ENCODE peak calls at places on chromosome 16, in four cellular contexts. O, L, N and J are unnamed samples.
A peak's percentile ranks its signal among the peaks of the same experiment; 100 is the strongest.

GRCh38 chr16:87017388-87018012 is 299.7 kb downstream of the C16orf95 start:
- DNase-seq in O (peak; percentile 92), L (no peak), N (peak; percentile 88), J (peak; percentile 91)

GRCh38 chr16:85460983-85461813 is 151.9 kb upstream of the GSE1 start:
- DNase-seq in O (peak; percentile 76), L (no peak), N (peak; percentile 56), J (no peak)

GRCh38 chr16:77613115-77613514 is 109.2 kb upstream of the NUDT7 start:
- DNase-seq in O (peak; percentile 15), L (no peak), N (no peak), J (no peak)

GRCh38 chr16:72372646-72373045 is 200.7 kb upstream of the PMFBP1 start:
- DNase-seq in O (no peak), L (no peak), N (no peak), J (no peak)

GRCh38 chr16:74601131-74601871 is 5.6 kb downstream of the GLG1 start:
- DNase-seq in O (no peak), L (no peak), N (no peak), J (no peak)

GRCh38 chr16:54460254-54460860 is 173.8 kb upstream of the IRX3 start:
- DNase-seq in O (no peak), L (no peak), N (no peak), J (peak; percentile 71)

GRCh38 chr16:77863250-77863649 is 74.9 kb downstream of the VAT1L start:
- DNase-seq in O (no peak), L (no peak), N (no peak), J (no peak)

GRCh38 chr16:81730090-81731051 is 48.7 kb upstream of the PLCG2 start:
- DNase-seq in O (peak; percentile 72), L (no peak), N (peak; percentile 72), J (peak; percentile 88)

GRCh38 chr16:71357681-71358080 is 842 bp upstream of the CALB2 start:
- DNase-seq in O (no peak), L (no peak), N (no peak), J (no peak)

GRCh38 chr16:47043970-47044684 is 70.7 kb upstream of the DNAJA2 start:
- DNase-seq in O (no peak), L (no peak), N (no peak), J (no peak)

GRCh38 chr16:14618566-14618965 is 11.5 kb downstream of the PARN start:
- DNase-seq in O (no peak), L (no peak), N (no peak), J (no peak)

GRCh38 chr16:48442379-48442778 is 57.2 kb upstream of the SIAH1 start:
- DNase-seq in O (no peak), L (no peak), N (no peak), J (no peak)

GRCh38 chr16:68664297-68664696 is 19.2 kb downstream of the CDH3 start:
- DNase-seq in O (peak; percentile 29), L (no peak), N (no peak), J (no peak)

GRCh38 chr16:19881783-19882182 is 2.9 kb downstream of the GPRC5B start:
- DNase-seq in O (no peak), L (no peak), N (no peak), J (no peak)

GRCh38 chr16:54654429-54654828 is 276.2 kb upstream of the IRX5 start:
- DNase-seq in O (no peak), L (no peak), N (no peak), J (no peak)

GRCh38 chr16:87461466-87461975 is 31.3 kb downstream of the ZCCHC14 start:
- DNase-seq in O (peak; percentile 54), L (no peak), N (no peak), J (peak; percentile 29)

GRCh38 chr16:53945996-53946395 is 242.0 kb downstream of the FTO start:
- DNase-seq in O (peak; percentile 73), L (no peak), N (peak; percentile 64), J (peak; percentile 68)

GRCh38 chr16:11105038-11105903 is 150.7 kb downstream of the SOCS1 start:
- DNase-seq in O (peak; percentile 94), L (no peak), N (peak; percentile 98), J (peak; percentile 83)

GRCh38 chr16:81401035-81401950 is 43.3 kb upstream of the CMIP start:
- DNase-seq in O (peak; percentile 66), L (no peak), N (peak; percentile 62), J (no peak)

GRCh38 chr16:81480856-81481821 is 36.5 kb downstream of the CMIP start:
- DNase-seq in O (peak; percentile 63), L (peak; percentile 38), N (peak; percentile 22), J (peak; percentile 18)

GRCh38 chr16:15782573-15783365 is 74.1 kb downstream of the MYH11 start:
- DNase-seq in O (no peak), L (no peak), N (peak; percentile 16), J (no peak)

GRCh38 chr16:71288570-71288889 is 672 bp downstream of the CMTR2 start:
- DNase-seq in O (peak; percentile 12), L (no peak), N (peak; percentile 10), J (no peak)

GRCh38 chr16:11356573-11357331 is 11.5 kb downstream of the RMI2 start:
- DNase-seq in O (peak; percentile 51), L (no peak), N (peak; percentile 61), J (peak; percentile 60)

GRCh38 chr16:75074920-75075687 is 41.5 kb downstream of the LDHD start:
- DNase-seq in O (no peak), L (peak; percentile 44), N (no peak), J (no peak)

GRCh38 chr16:55435387-55435786 is 43.6 kb upstream of the MMP2 start:
- DNase-seq in O (no peak), L (no peak), N (no peak), J (no peak)

GRCh38 chr16:28237754-28238357 is 26.1 kb upstream of the XPO6 start:
- DNase-seq in O (peak; percentile 6), L (no peak), N (no peak), J (no peak)

GRCh38 chr16:27367463-27368357 is 34.3 kb upstream of the IL21R start:
- DNase-seq in O (peak; percentile 76), L (peak; percentile 34), N (peak; percentile 63), J (peak; percentile 61)

GRCh38 chr16:56643080-56643778 is 4.8 kb downstream of the MT1A start:
- DNase-seq in O (peak; percentile 66), L (no peak), N (no peak), J (no peak)

GRCh38 chr16:56645838-56646237 is 5.8 kb upstream of the MT1B start:
- DNase-seq in O (no peak), L (no peak), N (peak; percentile 2), J (no peak)

GRCh38 chr16:56645311-56645710 is 6.4 kb upstream of the MT1B start:
- DNase-seq in O (no peak), L (no peak), N (no peak), J (no peak)

GRCh38 chr16:56641166-56641565 is 2.7 kb downstream of the MT1A start:
- DNase-seq in O (no peak), L (no peak), N (no peak), J (no peak)

GRCh38 chr16:56643833-56644232 is 5.4 kb downstream of the MT1A start:
- DNase-seq in O (no peak), L (no peak), N (no peak), J (no peak)
- TF ChIP-seq CTCF in O (no peak), L (no peak), N (no peak), J (no peak)

DNA sequence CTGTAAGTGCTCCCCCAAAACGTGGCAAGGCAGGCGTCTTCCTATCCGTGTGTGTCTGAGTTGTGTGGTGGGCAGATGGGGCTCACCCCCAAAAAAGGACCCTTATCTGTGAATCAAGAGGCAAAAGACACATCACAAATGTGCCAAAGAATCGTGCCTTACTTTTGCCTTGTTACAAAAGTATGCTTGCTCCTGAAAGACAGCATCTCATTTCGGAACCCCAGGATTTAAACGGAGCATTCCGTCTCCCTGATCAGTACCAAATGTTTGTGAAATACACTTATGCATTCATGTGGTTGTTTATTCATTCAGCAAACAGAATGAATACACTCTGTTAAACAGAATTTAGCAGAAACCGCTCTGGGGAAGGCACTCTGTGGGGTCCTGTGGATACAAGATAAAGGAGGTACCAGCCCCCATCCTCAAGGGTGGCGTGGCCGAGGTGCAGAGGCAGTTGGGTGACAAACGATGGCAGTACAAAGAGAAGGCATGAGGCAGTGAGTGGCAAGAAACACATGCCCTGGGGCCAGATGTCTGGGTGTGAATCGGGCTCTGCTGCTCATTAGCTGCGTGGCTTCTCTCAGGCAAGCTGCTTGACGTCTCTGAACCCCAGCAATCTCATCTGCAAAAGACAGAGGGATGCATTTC is 649 bp downstream of the WFDC1 start:
- DNase-seq in O (no peak), L (no peak), N (peak; percentile 16), J (no peak)
- H3K4me3 ChIP-seq in O (no peak overlapping the region), L (peak overlapping the region; percentile 14), N (peak overlapping the region; percentile 54), J (no peak overlapping the region)

DNA sequence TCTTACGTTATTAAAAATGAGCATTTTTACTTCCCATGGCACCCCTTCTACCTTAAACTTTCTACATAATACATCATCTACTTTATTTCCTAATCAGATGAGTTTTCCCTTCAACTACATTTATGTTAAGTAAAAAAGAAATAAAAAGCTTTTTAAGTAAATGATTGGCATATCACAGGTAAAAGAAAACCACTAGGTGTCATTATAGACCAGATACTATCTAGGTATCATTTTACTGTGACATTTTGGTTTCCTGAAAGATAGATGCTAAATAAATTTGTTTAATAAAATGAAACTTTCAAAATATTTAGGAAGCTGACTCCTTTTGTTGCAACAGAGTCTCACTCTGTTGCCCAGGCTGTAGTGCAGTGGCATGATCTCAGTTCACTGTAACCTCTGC is 3.8 kb upstream of the CMTM1 start:
- DNase-seq in O (no peak), L (no peak), N (no peak), J (no peak)
- TF ChIP-seq CTCF in O (no peak), L (peak; percentile 8), N (peak; percentile 11), J (no peak)

GRCh38 chr16:51150159-51150893 is 744 bp downstream of the SALL1 start:
- DNase-seq in O (no peak), L (no peak), N (no peak), J (peak; percentile 32)

GRCh38 chr16:51148674-51149228 is 2.3 kb downstream of the SALL1 start:
- DNase-seq in O (peak; percentile 56), L (no peak), N (no peak), J (peak; percentile 47)

GRCh38 chr16:51147776-51148673 is 3.0 kb downstream of the SALL1 start:
- DNase-seq in O (no peak), L (no peak), N (no peak), J (peak; percentile 67)

GRCh38 chr16:51149721-51150158 is 1.3 kb downstream of the SALL1 start:
- DNase-seq in O (no peak), L (no peak), N (no peak), J (no peak)

GRCh38 chr16:51149251-51149661 is 1.8 kb downstream of the SALL1 start:
- DNase-seq in O (no peak), L (no peak), N (no peak), J (peak; percentile 55)
- H3K4me3 ChIP-seq in O (peak overlapping the region; percentile 81), L (peak overlapping the region; percentile 45), N (peak overlapping the region; percentile 89), J (peak overlapping the region; percentile 82)

GRCh38 chr16:89553733-89554132 is 6.7 kb upstream of the RPL13 start:
- DNase-seq in O (no peak), L (no peak), N (no peak), J (no peak)

GRCh38 chr16:89554343-89554742 is 6.1 kb upstream of the RPL13 start:
- DNase-seq in O (no peak), L (no peak), N (no peak), J (no peak)

GRCh38 chr16:89556750-89557149 is 3.7 kb upstream of the RPL13 start:
- DNase-seq in O (no peak), L (no peak), N (no peak), J (peak; percentile 39)

GRCh38 chr16:89555780-89556179 is 4.7 kb upstream of the RPL13 start:
- DNase-seq in O (no peak), L (no peak), N (no peak), J (no peak)

GRCh38 chr16:89555265-89555664 is 5.2 kb upstream of the RPL13 start:
- DNase-seq in O (no peak), L (no peak), N (no peak), J (no peak)
- TF ChIP-seq CTCF in O (no peak), L (no peak), N (no peak), J (no peak)